ENCODE peak calls at places on chromosomes 1 and 21, in seven cellular contexts. Z is thoracic aorta; Y is small intestine; M is caudate nucleus; P is heart left ventricle; O is effector memory CD8-positive, alpha-beta T cell; Q is stimulated activated CD4-positive, alpha-beta T cell treated with anti-CD3 and anti-CD28 coated beads, Interleukin-15, amount 100 ng/mL, for 1 hour. H is an unnamed sample.

GRCh38 chr1:165696625-165697100 is 1.7 kb downstream of the ALDH9A1 start:
- DNase-seq in Z (no peak), Y (peak; percentile 15), M (no peak), P (peak; percentile 29), O (no peak), Q (no peak), H (peak; percentile 68)

GRCh38 chr1:155176544-155177071 is 3.0 kb downstream of the TRIM46 start:
- DNase-seq in Z (no peak), Y (peak; percentile 94), M (peak; percentile 52), P (peak; percentile 85), O (peak; percentile 83), Q (peak; percentile 69), H (peak; percentile 96)

GRCh38 chr1:237888143-237888542 is 2.6 kb downstream of the ZP4 start:
- DNase-seq in Z (no peak), Y (no peak), M (no peak), P (no peak), O (no peak), Q (no peak), H (no peak)

GRCh38 chr21:43726686-43727570 is 8.0 kb downstream of the PDXK start:
- DNase-seq in Z (no peak), Y (no peak), M (no peak), P (peak; percentile 68), O (no peak), Q (no peak), H (no peak)

GRCh38 chr1:189311915-189312314 is 1165.7 kb downstream of the BRINP3 start:
- DNase-seq in Z (no peak), Y (no peak), M (no peak), P (no peak), O (no peak), Q (no peak), H (no peak)

GRCh38 chr1:202643397-202644218 is 66.6 kb downstream of the SYT2 start:
- DNase-seq in Z (no peak), Y (no peak), M (no peak), P (no peak), O (no peak), Q (no peak), H (no peak)

GRCh38 chr1:77400781-77401180 is 119.0 kb downstream of the AK5 start:
- DNase-seq in Z (no peak), Y (no peak), M (no peak), P (no peak), O (no peak), Q (no peak), H (no peak)

GRCh38 chr21:43951911-43952703 is 60.0 kb upstream of the TRAPPC10 start:
- DNase-seq in Z (no peak), Y (peak; percentile 85), M (no peak), P (no peak), O (no peak), Q (no peak), H (no peak)

GRCh38 chr1:21106709-21107108 is 70.0 kb downstream of the EIF4G3 start:
- DNase-seq in Z (no peak), Y (no peak), M (no peak), P (no peak), O (no peak), Q (no peak), H (no peak)

GRCh38 chr1:205226868-205227583 is 720 bp upstream of the TMCC2 start:
- DNase-seq in Z (no peak), Y (peak; percentile 28), M (no peak), P (no peak), O (no peak), Q (no peak), H (peak; percentile 54)

GRCh38 chr1:226662704-226663326 is 76.3 kb downstream of the ITPKB start:
- DNase-seq in Z (peak; percentile 82), Y (peak; percentile 52), M (no peak), P (peak; percentile 81), O (peak; percentile 83), Q (peak; percentile 67), H (peak; percentile 94)

GRCh38 chr1:22318279-22318983 is 133.2 kb upstream of the ZBTB40 start:
- DNase-seq in Z (no peak), Y (no peak), M (no peak), P (no peak), O (no peak), Q (no peak), H (peak; percentile 80)

GRCh38 chr1:198212675-198213074 is 55.9 kb downstream of the NEK7 start:
- DNase-seq in Z (no peak), Y (no peak), M (no peak), P (no peak), O (no peak), Q (no peak), H (no peak)

GRCh38 chr1:15972409-15972808 is 3.5 kb downstream of the ZBTB17 start:
- DNase-seq in Z (no peak), Y (no peak), M (no peak), P (no peak), O (no peak), Q (no peak), H (no peak)

H was measured in lower leg skin.